ENCODE peak calls at places on chromosomes 12 and 14, in five cellular contexts. I is heart right ventricle, W is IMR-90, D is neural progenitor cell, Y is ovary. F is an unnamed sample.

GRCh38 chr14:22928237-22929103 is 706 bp downstream of the PRMT5 start:
- DNase-seq in I (no peak), W (no peak), D (peak), Y (no peak), F (no peak)

GRCh38 chr14:101359221-101360044 is 201.9 kb upstream of the DIO3 start:
- DNase-seq in I (no peak), W (no peak), D (peak), Y (peak), F (peak)

GRCh38 chr12:69991683-69992297 is 166.8 kb downstream of the MYRFL start:
- DNase-seq in I (no peak), W (no peak), D (no peak), Y (no peak), F (no peak)

GRCh38 chr14:89185919-89186849 is 230.8 kb downstream of the FOXN3 start:
- DNase-seq in I (no peak), W (peak), D (peak), Y (no peak), F (no peak)

GRCh38 chr14:24535737-24536136 is 27.7 kb upstream of the CMA1 start:
- DNase-seq in I (no peak), W (no peak), D (no peak), Y (no peak), F (no peak)

GRCh38 chr14:89294060-89294459 is 123.0 kb downstream of the FOXN3 start:
- DNase-seq in I (peak), W (no peak), D (no peak), Y (no peak), F (no peak)

GRCh38 chr12:116247377-116247776 is 30.1 kb downstream of the MED13L start:
- DNase-seq in I (no peak), W (peak), D (no peak), Y (no peak), F (no peak)

GRCh38 chr14:93067088-93067487 is 48.6 kb downstream of the ITPK1 start:
- DNase-seq in I (no peak), W (no peak), D (no peak), Y (no peak), F (no peak)

GRCh38 chr12:132610896-132611602 is 667 bp upstream of the LRCOL1 start:
- DNase-seq in I (no peak), W (no peak), D (no peak), Y (no peak), F (peak)

GRCh38 chr12:84760091-84760490 is 152.5 kb downstream of the SLC6A15 start:
- DNase-seq in I (no peak), W (no peak), D (no peak), Y (no peak), F (no peak)

GRCh38 chr14:23154876-23155587 is 28.4 kb downstream of the SLC7A8 start:
- DNase-seq in I (peak), W (peak), D (peak), Y (peak), F (peak)

GRCh38 chr14:68335312-68335711 is 457.6 kb downstream of the ZFP36L1 start:
- DNase-seq in I (no peak), W (no peak), D (no peak), Y (no peak), F (no peak)

GRCh38 chr12:83473408-83474095 is 786.8 kb downstream of the TMTC2 start:
- DNase-seq in I (no peak), W (no peak), D (no peak), Y (no peak), F (no peak)

GRCh38 chr14:63147018-63147417 is 57.2 kb upstream of the RHOJ start:
- DNase-seq in I (no peak), W (no peak), D (no peak), Y (no peak), F (no peak)

GRCh38 chr12:116126610-116127009 is 150.9 kb downstream of the MED13L start:
- DNase-seq in I (no peak), W (peak), D (no peak), Y (no peak), F (no peak)

GRCh38 chr12:10497602-10498001 is 8.1 kb upstream of the EIF2S3B start:
- DNase-seq in I (no peak), W (no peak), D (no peak), Y (no peak), F (no peak)

GRCh38 chr12:6250343-6250742 is 50.1 kb downstream of the CD9 start:
- DNase-seq in I (no peak), W (no peak), D (peak), Y (no peak), F (no peak)

GRCh38 chr14:49497725-49498348 is 88.3 kb downstream of the RPS29 start:
- DNase-seq in I (peak), W (peak), D (peak), Y (no peak), F (no peak)

GRCh38 chr14:76953196-76953945 is 75.1 kb downstream of the IRF2BPL start:
- DNase-seq in I (peak), W (peak), D (no peak), Y (peak), F (peak)

GRCh38 chr12:98635657-98636323 is 8.8 kb downstream of the IKBIP start:
- DNase-seq in I (no peak), W (peak), D (no peak), Y (no peak), F (no peak)

GRCh38 chr14:23577710-23578392 is 739 bp downstream of the JPH4 start:
- DNase-seq in I (no peak), W (no peak), D (peak), Y (peak), F (no peak)

GRCh38 chr12:102957339-102958050 is at the start of gene ASCL1:
- DNase-seq in I (no peak), W (peak), D (peak), Y (no peak), F (no peak)

GRCh38 chr12:53049582-53050318 is at the start of gene TNS2:
- DNase-seq in I (peak), W (peak), D (peak), Y (peak), F (peak)

GRCh38 chr14:26395726-26396125 is 202.1 kb downstream of the NOVA1 start:
- DNase-seq in I (no peak), W (no peak), D (no peak), Y (no peak), F (no peak)

GRCh38 chr14:99537399-99537798 is 56.2 kb downstream of the CCNK start:
- DNase-seq in I (peak), W (peak), D (peak), Y (peak), F (no peak)

GRCh38 chr12:4584896-4585295 is 22.9 kb downstream of the DYRK4 start:
- DNase-seq in I (no peak), W (no peak), D (no peak), Y (no peak), F (no peak)

GRCh38 chr14:102363182-102363952 is 626 bp downstream of the TECPR2 start:
- DNase-seq in I (peak), W (peak), D (peak), Y (no peak), F (no peak)

GRCh38 chr14:65103150-65103760 is 938 bp upstream of the MAX start:
- DNase-seq in I (no peak), W (peak), D (peak), Y (no peak), F (no peak)

GRCh38 chr12:25962932-25963525 is 4.5 kb downstream of the RASSF8 start:
- DNase-seq in I (no peak), W (no peak), D (no peak), Y (peak), F (no peak)

GRCh38 chr12:52181757-52182156 is 10.1 kb downstream of the KRT80 start:
- DNase-seq in I (no peak), W (peak), D (peak), Y (no peak), F (no peak)

GRCh38 chr14:57245941-57246340 is 22.8 kb downstream of the EXOC5 start:
- DNase-seq in I (no peak), W (no peak), D (no peak), Y (no peak), F (no peak)

GRCh38 chr14:103123634-103124500 is 606 bp downstream of the TNFAIP2 start:
- DNase-seq in I (peak), W (no peak), D (peak), Y (peak), F (no peak)

GRCh38 chr14:52835122-52835903 is 43.9 kb upstream of the GNPNAT1 start:
- DNase-seq in I (no peak), W (peak), D (peak), Y (no peak), F (no peak)

GRCh38 chr12:124386059-124386458 is 91.2 kb downstream of the RFLNA start:
- DNase-seq in I (peak), W (no peak), D (no peak), Y (no peak), F (no peak)
- H3K4me3 ChIP-seq in I (peak), W (no peak), D (no peak), Y (no peak), F (peak)

GRCh38 chr12:57893460-57894353 is 47.2 kb upstream of the CTDSP2 start:
- DNase-seq in I (peak), W (peak), D (peak), Y (peak), F (peak)
- H3K27ac ChIP-seq in I (peak), W (peak), D (peak), Y (peak), F (peak)

GRCh38 chr12:3035815-3036702 is 41.1 kb upstream of the TSPAN9 start:
- DNase-seq in I (no peak), W (peak), D (peak), Y (no peak), F (no peak)
- TF ChIP-seq CTCF in I (peak), W (peak), D (peak), Y (no peak), F (no peak)

GRCh38 chr12:128059621-128060370 is 207.2 kb upstream of the TMEM132C start:
- DNase-seq in I (no peak), W (no peak), D (no peak), Y (no peak), F (no peak)

GRCh38 chr12:128055567-128055966 is 211.4 kb upstream of the TMEM132C start:
- DNase-seq in I (no peak), W (no peak), D (no peak), Y (no peak), F (no peak)

GRCh38 chr12:128057586-128057985 is 209.4 kb upstream of the TMEM132C start:
- DNase-seq in I (no peak), W (no peak), D (no peak), Y (no peak), F (no peak)

GRCh38 chr12:128052777-128053176 is 214.2 kb upstream of the TMEM132C start:
- DNase-seq in I (no peak), W (no peak), D (no peak), Y (no peak), F (no peak)

GRCh38 chr12:128056299-128056885 is 210.6 kb upstream of the TMEM132C start:
- DNase-seq in I (no peak), W (no peak), D (peak), Y (no peak), F (no peak)
- H3K4me3 ChIP-seq in I (no peak), W (no peak), D (no peak), Y (no peak), F (no peak)

GRCh38 chr12:27260746-27261145 is 16.7 kb downstream of the STK38L start:
- DNase-seq in I (no peak), W (peak), D (no peak), Y (no peak), F (no peak)
- H3K27ac ChIP-seq in I (peak), W (no peak), D (no peak), Y (no peak), F (peak)

DNA sequence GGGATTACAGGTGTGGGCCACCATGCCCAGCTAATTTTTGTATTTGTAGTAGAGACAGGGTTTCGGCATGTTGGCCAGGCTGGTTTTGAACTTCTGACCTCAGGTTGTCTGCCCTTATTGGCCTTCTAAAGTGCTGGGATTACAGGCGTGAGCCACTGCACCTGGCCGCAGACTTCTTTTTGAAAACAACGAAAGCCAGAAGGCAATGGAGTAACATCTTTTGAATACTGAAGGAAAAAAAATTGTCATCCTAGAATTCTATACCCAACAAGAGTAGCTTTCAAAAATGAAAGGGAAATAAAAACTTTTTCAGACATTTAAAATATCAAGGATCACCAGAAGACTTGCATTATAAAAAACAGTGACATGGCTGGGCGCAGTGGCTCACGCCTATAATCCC is 38.7 kb upstream of the CTDSP2 start:
- DNase-seq in I (no peak), W (no peak), D (no peak), Y (no peak), F (no peak)
- TF ChIP-seq CTCF in I (no peak), W (no peak), D (no peak), Y (no peak), F (no peak)

GRCh38 chr12:15910468-15910863 is 666 bp upstream of the DERA start:
- DNase-seq in I (no peak), W (no peak), D (no peak), Y (no peak), F (no peak)
- H3K4me3 ChIP-seq in I (peak), W (peak), D (peak), Y (no peak), F (peak)

DNA sequence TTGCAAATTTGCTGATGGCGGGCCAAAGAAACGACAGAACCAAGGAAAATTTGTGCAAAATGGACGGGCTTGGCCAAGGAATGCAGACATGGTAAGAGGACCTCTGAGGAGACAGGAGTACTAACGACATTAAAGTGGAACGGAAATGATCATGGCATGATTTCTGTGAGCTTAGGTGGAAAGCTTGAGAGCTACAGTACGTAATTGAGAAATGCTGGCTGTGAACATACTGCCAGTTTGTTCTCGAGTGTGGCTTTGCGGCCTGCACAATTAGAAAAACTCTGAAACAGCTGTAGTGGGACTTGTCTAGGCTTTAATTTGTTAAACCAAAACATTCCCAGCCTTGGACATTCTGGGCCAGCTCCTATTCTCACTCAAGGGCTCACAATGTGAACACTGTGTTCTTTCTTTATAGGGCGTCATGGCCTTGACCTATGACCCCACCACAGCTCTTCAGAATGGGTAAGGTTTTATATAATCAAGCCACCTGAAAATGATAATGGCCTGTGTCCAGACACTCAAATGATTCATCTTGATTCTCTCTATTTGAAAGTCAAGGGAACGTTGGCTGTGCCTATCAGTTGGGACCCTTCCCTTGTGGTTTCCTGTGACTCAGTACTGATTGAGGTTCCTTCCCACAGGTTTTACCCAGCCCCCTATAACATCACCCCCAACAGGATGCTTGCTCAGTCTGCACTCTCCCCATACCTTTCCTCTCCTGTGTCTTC is 48.5 kb downstream of the BAZ2A start:
- DNase-seq in I (no peak), W (peak), D (no peak), Y (peak), F (no peak)
- H3K27ac ChIP-seq in I (no peak), W (no peak), D (no peak), Y (no peak), F (no peak)

GRCh38 chr12:91964501-91964900 is 181.1 kb downstream of the BTG1 start:
- DNase-seq in I (no peak), W (peak), D (no peak), Y (no peak), F (no peak)

GRCh38 chr12:91967590-91967989 is 178.1 kb downstream of the BTG1 start:
- DNase-seq in I (no peak), W (peak), D (no peak), Y (no peak), F (no peak)

GRCh38 chr12:91968772-91969171 is 176.9 kb downstream of the BTG1 start:
- DNase-seq in I (no peak), W (no peak), D (no peak), Y (no peak), F (no peak)

GRCh38 chr12:91965781-91966180 is 179.9 kb downstream of the BTG1 start:
- DNase-seq in I (no peak), W (no peak), D (peak), Y (no peak), F (no peak)
- TF ChIP-seq CTCF in I (no peak), W (no peak), D (no peak), Y (no peak), F (no peak)

DNA sequence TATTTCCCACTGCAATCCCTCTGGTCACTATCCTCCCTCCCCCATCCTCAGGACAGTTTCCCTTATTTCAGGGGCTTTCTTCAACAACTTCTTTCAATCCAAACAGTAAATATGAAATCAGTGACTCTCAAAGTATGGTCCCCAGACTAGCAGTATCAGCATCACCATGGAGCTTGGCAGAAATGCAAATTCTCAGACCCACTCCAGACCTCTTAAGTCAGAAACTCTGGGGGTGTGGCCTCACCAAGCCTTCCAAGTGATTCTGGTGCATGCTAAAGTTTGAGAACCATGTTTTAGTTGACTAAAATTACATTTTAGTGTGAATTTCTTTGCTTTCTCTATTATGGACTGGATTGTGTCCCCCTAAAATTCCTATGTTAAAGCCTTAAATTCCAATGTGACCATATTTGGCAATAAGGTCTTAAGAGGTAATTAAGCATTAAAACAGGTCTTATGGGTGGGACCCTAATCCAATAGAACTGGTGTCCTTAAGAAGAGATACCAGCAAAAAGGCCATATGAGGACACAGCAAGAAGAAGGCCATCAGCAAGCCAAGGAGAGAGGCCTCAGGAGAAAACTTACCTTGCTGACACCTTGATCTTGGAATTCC is 23.2 kb downstream of the ATP2B1 start:
- DNase-seq in I (no peak), W (no peak), D (no peak), Y (no peak), F (no peak)
- H3K4me3 ChIP-seq in I (no peak), W (no peak), D (no peak), Y (no peak), F (no peak)